ENCODE peak calls at places on chromosomes 5 and 9, in ten cellular contexts. One of them, this sample, is unnamed.
A peak's percentile ranks its signal among the peaks of the same experiment; 100 is the strongest.

GRCh38 chr5:7396169-7397004 is 449 bp downstream of the ADCY2 start:
- DNase-seq in EH: peak; percentile 5
- DNase-seq in SK-MEL-5: no peak
- DNase-seq in KBM-7: no peak
- DNase-seq in lung microvascular endothelial cell: no peak
- DNase-seq in GM20000: peak; percentile 34
- DNase-seq in hepatic stellate cell: no peak
- DNase-seq in kidney glomerular epithelial cell: no peak
- DNase-seq in SW480: peak; percentile 33
- DNase-seq in activated CD8-positive, alpha-beta memory T cell treated with anti-CD3 and anti-CD28 coated beads for 48 hours: no peak
- DNase-seq in this sample: no peak

GRCh38 chr9:133275105-133276000 is at the start of gene ABO:
- DNase-seq in KBM-7: no peak
- DNase-seq in SW480: no peak
- DNase-seq in hepatic stellate cell: no peak
- DNase-seq in EH: no peak
- DNase-seq in activated CD8-positive, alpha-beta memory T cell treated with anti-CD3 and anti-CD28 coated beads for 48 hours: no peak
- DNase-seq in SK-MEL-5: no peak
- DNase-seq in lung microvascular endothelial cell: peak; percentile 13
- DNase-seq in GM20000: no peak
- DNase-seq in kidney glomerular epithelial cell: no peak
- DNase-seq in this sample: peak; percentile 54

GRCh38 chr5:1380011-1380817 is 35.3 kb upstream of the CLPTM1L start:
- DNase-seq in GM20000: peak; percentile 56
- DNase-seq in SK-MEL-5: peak; percentile 50
- DNase-seq in KBM-7: peak; percentile 56
- DNase-seq in kidney glomerular epithelial cell: no peak
- DNase-seq in activated CD8-positive, alpha-beta memory T cell treated with anti-CD3 and anti-CD28 coated beads for 48 hours: peak; percentile 10
- DNase-seq in lung microvascular endothelial cell: peak; percentile 39
- DNase-seq in EH: no peak
- DNase-seq in hepatic stellate cell: no peak
- DNase-seq in SW480: no peak
- DNase-seq in this sample: peak; percentile 18

GRCh38 chr9:125749951-125750655 is 2.9 kb downstream of the PBX3 start:
- DNase-seq in GM20000: no peak
- DNase-seq in activated CD8-positive, alpha-beta memory T cell treated with anti-CD3 and anti-CD28 coated beads for 48 hours: no peak
- DNase-seq in hepatic stellate cell: no peak
- DNase-seq in kidney glomerular epithelial cell: no peak
- DNase-seq in SK-MEL-5: no peak
- DNase-seq in SW480: no peak
- DNase-seq in lung microvascular endothelial cell: no peak
- DNase-seq in KBM-7: no peak
- DNase-seq in EH: peak; percentile 27
- DNase-seq in this sample: no peak

GRCh38 chr9:76868897-76869296 is 37.0 kb downstream of the PRUNE2 start:
- DNase-seq in KBM-7: no peak
- DNase-seq in GM20000: no peak
- DNase-seq in EH: no peak
- DNase-seq in SW480: no peak
- DNase-seq in hepatic stellate cell: no peak
- DNase-seq in lung microvascular endothelial cell: no peak
- DNase-seq in activated CD8-positive, alpha-beta memory T cell treated with anti-CD3 and anti-CD28 coated beads for 48 hours: no peak
- DNase-seq in SK-MEL-5: no peak
- DNase-seq in kidney glomerular epithelial cell: peak; percentile 43
- DNase-seq in this sample: no peak

GRCh38 chr5:174972291-174972690 is 247.9 kb downstream of the MSX2 start:
- DNase-seq in KBM-7: no peak
- DNase-seq in SK-MEL-5: no peak
- DNase-seq in kidney glomerular epithelial cell: no peak
- DNase-seq in GM20000: no peak
- DNase-seq in EH: no peak
- DNase-seq in SW480: no peak
- DNase-seq in activated CD8-positive, alpha-beta memory T cell treated with anti-CD3 and anti-CD28 coated beads for 48 hours: no peak
- DNase-seq in hepatic stellate cell: no peak
- DNase-seq in lung microvascular endothelial cell: no peak
- DNase-seq in this sample: peak; percentile 11

GRCh38 chr5:172114875-172115422 is 73.1 kb downstream of the STK10 start:
- DNase-seq in KBM-7: peak; percentile 100
- DNase-seq in GM20000: peak; percentile 84
- DNase-seq in EH: no peak
- DNase-seq in activated CD8-positive, alpha-beta memory T cell treated with anti-CD3 and anti-CD28 coated beads for 48 hours: peak; percentile 80
- DNase-seq in lung microvascular endothelial cell: no peak
- DNase-seq in SW480: no peak
- DNase-seq in hepatic stellate cell: no peak
- DNase-seq in SK-MEL-5: no peak
- DNase-seq in kidney glomerular epithelial cell: no peak
- DNase-seq in this sample: no peak

GRCh38 chr5:136053336-136054121 is 24.7 kb downstream of the TGFBI start:
- DNase-seq in GM20000: no peak
- DNase-seq in activated CD8-positive, alpha-beta memory T cell treated with anti-CD3 and anti-CD28 coated beads for 48 hours: no peak
- DNase-seq in SW480: peak; percentile 98
- DNase-seq in hepatic stellate cell: peak; percentile 92
- DNase-seq in kidney glomerular epithelial cell: peak; percentile 96
- DNase-seq in SK-MEL-5: no peak
- DNase-seq in lung microvascular endothelial cell: peak; percentile 73
- DNase-seq in EH: peak; percentile 98
- DNase-seq in KBM-7: no peak
- DNase-seq in this sample: peak; percentile 89

GRCh38 chr9:111621895-111622480 is 9.1 kb upstream of the DNAJC25 start:
- DNase-seq in SK-MEL-5: peak; percentile 74
- DNase-seq in kidney glomerular epithelial cell: no peak
- DNase-seq in activated CD8-positive, alpha-beta memory T cell treated with anti-CD3 and anti-CD28 coated beads for 48 hours: no peak
- DNase-seq in KBM-7: peak; percentile 47
- DNase-seq in SW480: peak; percentile 36
- DNase-seq in hepatic stellate cell: peak; percentile 49
- DNase-seq in lung microvascular endothelial cell: peak; percentile 72
- DNase-seq in GM20000: peak; percentile 68
- DNase-seq in EH: peak; percentile 54
- DNase-seq in this sample: peak; percentile 30

GRCh38 chr5:35860686-35861085 is 4.0 kb downstream of the IL7R start:
- DNase-seq in lung microvascular endothelial cell: no peak
- DNase-seq in EH: peak; percentile 63
- DNase-seq in kidney glomerular epithelial cell: no peak
- DNase-seq in hepatic stellate cell: no peak
- DNase-seq in activated CD8-positive, alpha-beta memory T cell treated with anti-CD3 and anti-CD28 coated beads for 48 hours: no peak
- DNase-seq in SW480: no peak
- DNase-seq in SK-MEL-5: peak; percentile 22
- DNase-seq in KBM-7: no peak
- DNase-seq in GM20000: no peak
- DNase-seq in this sample: no peak